ENCODE peak calls at places on chromosome 3, in nine cellular contexts. One of them, this sample, is unnamed. For H3K4me1, the result is how much of the 10 kb centered on the place peaks cover.

GRCh38 chr3:116005404-116005803 is 382.1 kb downstream of the GAP43 start:
- DNase-seq in right lobe of liver: no peak
- DNase-seq in A549: no peak
- DNase-seq in breast epithelium: no peak
- DNase-seq in uterus: no peak
- DNase-seq in upper lobe of left lung: no peak
- DNase-seq in transverse colon: no peak
- DNase-seq in sigmoid colon: peak
- DNase-seq in Peyer's patch: no peak
- DNase-seq in this sample: no peak

GRCh38 chr3:56119575-56120349 is 348.5 kb downstream of the ERC2 start:
- DNase-seq in breast epithelium: no peak
- DNase-seq in transverse colon: no peak
- DNase-seq in right lobe of liver: no peak
- DNase-seq in uterus: no peak
- DNase-seq in upper lobe of left lung: no peak
- DNase-seq in sigmoid colon: peak
- DNase-seq in Peyer's patch: no peak
- DNase-seq in A549: no peak
- DNase-seq in this sample: peak

GRCh38 chr3:161171113-161171512 is 50.0 kb upstream of the NMD3 start:
- DNase-seq in sigmoid colon: peak
- DNase-seq in right lobe of liver: peak
- DNase-seq in upper lobe of left lung: peak
- DNase-seq in Peyer's patch: no peak
- DNase-seq in transverse colon: no peak
- DNase-seq in breast epithelium: no peak
- DNase-seq in A549: no peak
- DNase-seq in uterus: peak
- DNase-seq in this sample: peak

GRCh38 chr3:58965870-58966269 is 84.0 kb downstream of the CFAP20DC start:
- DNase-seq in right lobe of liver: no peak
- DNase-seq in A549: no peak
- DNase-seq in transverse colon: no peak
- DNase-seq in sigmoid colon: no peak
- DNase-seq in breast epithelium: no peak
- DNase-seq in Peyer's patch: no peak
- DNase-seq in uterus: no peak
- DNase-seq in upper lobe of left lung: no peak
- DNase-seq in this sample: no peak

GRCh38 chr3:107240183-107241091 is 136.8 kb upstream of the CCDC54 start:
- DNase-seq in uterus: peak
- DNase-seq in right lobe of liver: peak
- DNase-seq in A549: peak
- DNase-seq in sigmoid colon: peak
- DNase-seq in Peyer's patch: peak
- DNase-seq in breast epithelium: peak
- DNase-seq in transverse colon: peak
- DNase-seq in upper lobe of left lung: peak
- DNase-seq in this sample: peak

GRCh38 chr3:138260636-138261035 is 69.0 kb downstream of the NME9 start:
- DNase-seq in right lobe of liver: no peak
- DNase-seq in Peyer's patch: no peak
- DNase-seq in breast epithelium: no peak
- DNase-seq in transverse colon: no peak
- DNase-seq in sigmoid colon: no peak
- DNase-seq in uterus: no peak
- DNase-seq in upper lobe of left lung: no peak
- DNase-seq in A549: no peak
- DNase-seq in this sample: no peak

GRCh38 chr3:50510325-50510724 is 6.9 kb upstream of the CACNA2D2 start:
- DNase-seq in right lobe of liver: no peak
- DNase-seq in uterus: no peak
- DNase-seq in Peyer's patch: no peak
- DNase-seq in A549: no peak
- DNase-seq in sigmoid colon: no peak
- DNase-seq in upper lobe of left lung: no peak
- DNase-seq in transverse colon: no peak
- DNase-seq in breast epithelium: no peak
- DNase-seq in this sample: no peak

GRCh38 chr3:22450785-22451400 is 699.9 kb upstream of the ZNF385D start:
- DNase-seq in breast epithelium: no peak
- DNase-seq in upper lobe of left lung: no peak
- DNase-seq in sigmoid colon: no peak
- DNase-seq in A549: no peak
- DNase-seq in Peyer's patch: no peak
- DNase-seq in right lobe of liver: no peak
- DNase-seq in transverse colon: no peak
- DNase-seq in uterus: no peak
- DNase-seq in this sample: no peak

GRCh38 chr3:98326945-98327344 is 26.7 kb upstream of the OR5K4 start:
- DNase-seq in right lobe of liver: no peak
- DNase-seq in A549: no peak
- DNase-seq in upper lobe of left lung: no peak
- DNase-seq in breast epithelium: no peak
- DNase-seq in Peyer's patch: no peak
- DNase-seq in uterus: no peak
- DNase-seq in transverse colon: no peak
- DNase-seq in sigmoid colon: no peak
- DNase-seq in this sample: no peak

GRCh38 chr3:171396048-171396447 is 64.2 kb downstream of the TNIK start:
- DNase-seq in upper lobe of left lung: no peak
- DNase-seq in A549: no peak
- DNase-seq in right lobe of liver: no peak
- DNase-seq in breast epithelium: no peak
- DNase-seq in transverse colon: no peak
- DNase-seq in uterus: no peak
- DNase-seq in sigmoid colon: no peak
- DNase-seq in Peyer's patch: no peak
- DNase-seq in this sample: no peak

GRCh38 chr3:127196466-127197299 is 3.8 kb downstream of the PRR23E start:
- DNase-seq in Peyer's patch: no peak
- DNase-seq in breast epithelium: no peak
- DNase-seq in uterus: no peak
- DNase-seq in A549: no peak
- DNase-seq in transverse colon: no peak
- DNase-seq in sigmoid colon: peak
- DNase-seq in upper lobe of left lung: no peak
- DNase-seq in right lobe of liver: no peak
- DNase-seq in this sample: no peak

GRCh38 chr3:55000546-55000945 is 72.7 kb upstream of the LRTM1 start:
- DNase-seq in sigmoid colon: no peak
- DNase-seq in right lobe of liver: no peak
- DNase-seq in breast epithelium: no peak
- DNase-seq in A549: peak
- DNase-seq in Peyer's patch: no peak
- DNase-seq in uterus: no peak
- DNase-seq in upper lobe of left lung: peak
- DNase-seq in transverse colon: no peak
- DNase-seq in this sample: no peak

GRCh38 chr3:142940472-142940871 is 23.0 kb downstream of the PAQR9 start:
- DNase-seq in right lobe of liver: no peak
- DNase-seq in A549: no peak
- DNase-seq in upper lobe of left lung: no peak
- DNase-seq in uterus: no peak
- DNase-seq in breast epithelium: no peak
- DNase-seq in Peyer's patch: no peak
- DNase-seq in transverse colon: no peak
- DNase-seq in sigmoid colon: no peak
- DNase-seq in this sample: no peak
- H3K27ac ChIP-seq in right lobe of liver: peak
- H3K27ac ChIP-seq in A549: no peak
- H3K27ac ChIP-seq in upper lobe of left lung: no peak
- H3K27ac ChIP-seq in uterus: no peak
- H3K27ac ChIP-seq in breast epithelium: no peak
- H3K27ac ChIP-seq in Peyer's patch: no peak
- H3K27ac ChIP-seq in transverse colon: no peak
- H3K27ac ChIP-seq in sigmoid colon: no peak
- H3K27ac ChIP-seq in this sample: no peak

DNA sequence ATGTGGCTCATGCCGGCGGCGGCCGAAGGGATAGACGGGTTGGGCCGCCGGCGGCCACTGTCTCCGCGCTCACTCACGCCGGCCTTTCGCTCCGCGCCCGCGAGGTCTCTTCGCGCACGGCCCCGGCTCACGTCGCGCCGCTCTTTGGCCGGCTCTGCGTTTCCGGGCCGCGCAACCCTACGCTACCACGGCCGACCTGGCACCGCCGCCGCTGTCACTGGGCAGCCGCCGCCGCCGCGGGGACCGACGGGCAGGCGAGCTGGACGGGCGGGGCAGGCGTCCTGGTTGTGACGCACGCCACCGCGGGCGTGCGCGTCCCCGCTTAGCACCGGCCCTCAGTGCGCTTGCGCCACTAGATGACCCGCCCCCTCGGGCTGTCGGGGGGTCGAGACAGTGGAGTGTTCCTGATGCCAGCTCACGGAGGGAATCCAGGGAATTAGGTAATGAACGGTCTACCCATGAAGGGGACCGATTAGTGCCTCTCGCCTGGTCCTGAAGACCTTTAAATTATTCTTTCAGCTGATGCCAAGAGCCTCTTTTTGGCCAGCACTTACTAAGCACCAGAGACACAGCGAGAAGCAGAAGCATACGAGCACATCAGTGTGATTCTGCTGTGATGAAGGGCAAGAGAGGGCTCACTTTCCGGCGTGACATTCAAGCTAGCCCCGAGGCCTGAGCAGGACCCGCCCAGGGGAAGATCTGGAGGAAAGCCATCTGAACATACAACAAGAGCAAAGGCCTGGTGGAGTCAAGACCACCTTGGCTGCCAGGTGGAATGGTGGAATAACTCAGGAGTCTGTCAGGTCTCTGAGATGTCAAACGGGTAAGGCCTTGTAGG is at the start of gene PRKAR2A:
- DNase-seq in uterus: peak
- DNase-seq in Peyer's patch: peak
- DNase-seq in upper lobe of left lung: peak
- DNase-seq in right lobe of liver: peak
- DNase-seq in breast epithelium: peak
- DNase-seq in A549: peak
- DNase-seq in transverse colon: peak
- DNase-seq in sigmoid colon: peak
- DNase-seq in this sample: peak
- TF ChIP-seq POLR2A in uterus: peak
- TF ChIP-seq POLR2A in Peyer's patch: peak
- TF ChIP-seq POLR2A in upper lobe of left lung: peak
- TF ChIP-seq POLR2A in right lobe of liver: peak
- TF ChIP-seq POLR2A in breast epithelium: peak
- TF ChIP-seq POLR2A in A549: peak
- TF ChIP-seq POLR2A in transverse colon: peak
- TF ChIP-seq POLR2A in sigmoid colon: peak
- TF ChIP-seq POLR2A in this sample: peak

GRCh38 chr3:69201658-69202057 is 79.3 kb upstream of the LMOD3 start:
- DNase-seq in transverse colon: peak
- DNase-seq in Peyer's patch: no peak
- DNase-seq in upper lobe of left lung: no peak
- DNase-seq in breast epithelium: no peak
- DNase-seq in sigmoid colon: no peak
- DNase-seq in A549: no peak
- DNase-seq in uterus: no peak
- DNase-seq in right lobe of liver: peak
- DNase-seq in this sample: no peak

GRCh38 chr3:69197922-69198540 is 75.6 kb upstream of the LMOD3 start:
- DNase-seq in sigmoid colon: no peak
- DNase-seq in A549: no peak
- DNase-seq in breast epithelium: no peak
- DNase-seq in right lobe of liver: no peak
- DNase-seq in uterus: no peak
- DNase-seq in transverse colon: peak
- DNase-seq in upper lobe of left lung: no peak
- DNase-seq in Peyer's patch: peak
- DNase-seq in this sample: no peak

GRCh38 chr3:69199942-69200341 is 77.5 kb upstream of the LMOD3 start:
- DNase-seq in sigmoid colon: no peak
- DNase-seq in transverse colon: no peak
- DNase-seq in A549: no peak
- DNase-seq in right lobe of liver: no peak
- DNase-seq in uterus: no peak
- DNase-seq in Peyer's patch: no peak
- DNase-seq in upper lobe of left lung: no peak
- DNase-seq in breast epithelium: no peak
- DNase-seq in this sample: no peak

GRCh38 chr3:69197455-69197854 is 75.1 kb upstream of the LMOD3 start:
- DNase-seq in right lobe of liver: no peak
- DNase-seq in A549: no peak
- DNase-seq in sigmoid colon: no peak
- DNase-seq in upper lobe of left lung: no peak
- DNase-seq in uterus: no peak
- DNase-seq in Peyer's patch: no peak
- DNase-seq in transverse colon: no peak
- DNase-seq in breast epithelium: no peak
- DNase-seq in this sample: no peak

DNA sequence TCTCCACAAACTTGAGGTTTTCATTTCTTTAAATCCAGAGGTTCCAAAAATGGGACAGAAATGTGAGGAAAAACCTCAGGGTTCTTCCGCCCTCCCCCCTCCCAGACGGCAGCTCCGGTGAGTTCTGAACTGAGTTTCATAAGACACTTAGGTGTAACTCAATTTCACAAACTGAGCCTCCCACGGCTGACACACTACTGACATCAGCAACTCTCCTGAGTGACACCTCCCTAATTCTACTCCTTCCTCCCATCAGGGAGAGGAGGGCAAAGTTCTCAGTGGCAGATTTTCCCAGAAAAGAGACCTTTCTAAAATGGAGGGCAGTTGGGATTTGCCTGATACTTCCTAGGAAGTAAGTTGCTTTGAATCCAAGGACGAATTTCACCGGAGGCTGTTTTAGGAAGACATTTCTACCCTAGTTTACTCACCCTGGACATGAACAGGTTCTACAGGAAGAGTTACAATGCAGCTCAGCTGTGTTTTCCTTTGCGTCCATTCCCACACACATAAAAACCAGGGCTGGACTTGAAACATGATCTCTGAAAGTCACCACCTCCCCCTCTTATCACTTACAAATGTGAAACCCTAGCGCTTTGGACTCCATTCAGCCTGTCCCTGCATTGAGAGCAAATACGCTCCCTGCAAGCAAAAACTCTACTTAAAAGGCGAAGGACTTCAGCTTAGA is 78.1 kb upstream of the LMOD3 start:
- DNase-seq in sigmoid colon: no peak
- DNase-seq in right lobe of liver: peak
- DNase-seq in uterus: peak
- DNase-seq in transverse colon: peak
- DNase-seq in A549: no peak
- DNase-seq in Peyer's patch: peak
- DNase-seq in upper lobe of left lung: peak
- DNase-seq in breast epithelium: peak
- DNase-seq in this sample: peak
- H3K4me1 ChIP-seq in sigmoid colon: under half
- H3K4me1 ChIP-seq in right lobe of liver: under half
- H3K4me1 ChIP-seq in uterus: under half
- H3K4me1 ChIP-seq in transverse colon: under half
- H3K4me1 ChIP-seq in A549: under half
- H3K4me1 ChIP-seq in Peyer's patch: under half
- H3K4me1 ChIP-seq in upper lobe of left lung: under half
- H3K4me1 ChIP-seq in breast epithelium: under half
- H3K4me1 ChIP-seq in this sample: under half

DNA sequence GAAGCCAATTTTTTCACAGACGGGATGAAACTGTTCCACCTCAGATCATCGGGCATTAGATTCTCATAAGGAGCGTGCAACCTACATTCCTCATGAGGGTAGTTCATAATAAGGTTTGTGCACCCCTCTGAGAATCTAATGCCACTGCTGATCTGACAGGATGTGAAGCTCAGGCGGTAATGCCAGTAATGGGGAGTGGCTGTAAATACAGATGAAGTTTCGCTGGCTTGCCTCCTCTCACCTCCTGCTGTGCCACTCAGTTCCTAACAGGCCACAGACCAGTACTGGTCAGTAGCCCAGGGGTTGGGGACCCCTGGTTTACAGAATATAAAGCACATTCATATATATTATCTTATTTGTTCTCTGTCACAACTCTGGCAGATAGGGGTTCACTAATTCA is 2.1 kb upstream of the LIMD1 start:
- DNase-seq in breast epithelium: no peak
- DNase-seq in transverse colon: no peak
- DNase-seq in Peyer's patch: no peak
- DNase-seq in A549: no peak
- DNase-seq in uterus: no peak
- DNase-seq in upper lobe of left lung: no peak
- DNase-seq in sigmoid colon: no peak
- DNase-seq in right lobe of liver: no peak
- DNase-seq in this sample: no peak
- H3K27ac ChIP-seq in breast epithelium: no peak
- H3K27ac ChIP-seq in transverse colon: no peak
- H3K27ac ChIP-seq in Peyer's patch: no peak
- H3K27ac ChIP-seq in A549: peak
- H3K27ac ChIP-seq in uterus: peak
- H3K27ac ChIP-seq in upper lobe of left lung: peak
- H3K27ac ChIP-seq in sigmoid colon: no peak
- H3K27ac ChIP-seq in right lobe of liver: no peak
- H3K27ac ChIP-seq in this sample: peak

This sample was measured in gastrocnemius medialis.